ENCODE peak calls at places on chromosomes 3 and 15, in eight cellular contexts. F is endothelial cell of umbilical vein, O is GM04504, M is NCI-H446, G is SJSA1, Y is GM12865, I is astrocyte of the spinal cord, D is NCI-H146. N is an unnamed sample.

GRCh38 chr3:149390772-149391212 is 13.3 kb upstream of the TM4SF1 start:
- DNase-seq in D (no peak), M (no peak), I (no peak), F (peak), O (no peak), G (no peak), Y (no peak), N (no peak)

GRCh38 chr3:47340866-47341265 is 40.0 kb upstream of the PTPN23 start:
- DNase-seq in Y (no peak), D (no peak), M (no peak), I (no peak), F (no peak), O (no peak), G (no peak), N (no peak)

GRCh38 chr3:189908646-189909045 is 212.1 kb downstream of the P3H2 start:
- DNase-seq in Y (no peak), D (no peak), M (no peak), G (peak), O (peak), I (peak), F (peak), N (no peak)

GRCh38 chr3:150439657-150440056 is 31.6 kb downstream of the TSC22D2 start:
- DNase-seq in D (no peak), G (no peak), I (no peak), O (no peak), M (no peak), F (no peak), Y (no peak), N (no peak)

GRCh38 chr3:147939425-147940196 is 530.4 kb downstream of the ZIC1 start:
- DNase-seq in F (no peak), I (peak), D (no peak), G (no peak), Y (no peak), M (no peak), O (no peak), N (no peak)

GRCh38 chr3:127037423-127037841 is 54.5 kb downstream of the PLXNA1 start:
- DNase-seq in M (no peak), I (no peak), O (no peak), F (no peak), G (no peak), Y (no peak), D (no peak), N (no peak)

GRCh38 chr3:59257506-59257905 is 207.7 kb upstream of the CFAP20DC start:
- DNase-seq in D (no peak), I (no peak), O (no peak), G (no peak), M (no peak), Y (no peak), F (no peak), N (no peak)

GRCh38 chr3:195042741-195043611 is 228.0 kb downstream of the XXYLT1 start:
- DNase-seq in Y (no peak), G (no peak), F (no peak), M (no peak), D (no peak), O (no peak), I (no peak), N (no peak)

GRCh38 chr15:99442268-99442897 is 123.4 kb upstream of the MEF2A start:
- DNase-seq in O (peak), M (peak), G (peak), D (no peak), F (peak), Y (no peak), I (peak), N (no peak)

GRCh38 chr3:109081746-109082510 is 36.0 kb downstream of the MORC1 start:
- DNase-seq in G (peak), O (peak), I (peak), Y (peak), M (peak), F (peak), D (peak), N (peak)

GRCh38 chr15:38316311-38316710 is 63.7 kb downstream of the SPRED1 start:
- DNase-seq in D (no peak), G (no peak), I (no peak), Y (no peak), O (no peak), M (no peak), F (no peak), N (no peak)

GRCh38 chr3:99895706-99896441 is 78.2 kb downstream of the CMSS1 start:
- DNase-seq in O (peak), Y (no peak), I (peak), F (peak), G (peak), M (peak), D (peak), N (no peak)

GRCh38 chr15:41564286-41564959 is 5.4 kb downstream of the TYRO3 start:
- DNase-seq in M (no peak), Y (no peak), O (no peak), G (no peak), I (peak), D (peak), F (no peak), N (no peak)

GRCh38 chr3:53645754-53646153 is 151.3 kb downstream of the CACNA1D start:
- DNase-seq in M (no peak), Y (no peak), I (no peak), O (no peak), D (no peak), G (no peak), F (no peak), N (no peak)

GRCh38 chr15:52466134-52466701 is 62.5 kb downstream of the MYO5A start:
- DNase-seq in I (no peak), G (no peak), O (no peak), D (no peak), F (no peak), Y (peak), M (no peak), N (peak)

GRCh38 chr15:62769604-62770003 is 272.9 kb upstream of the TPM1 start:
- DNase-seq in O (peak), F (no peak), G (peak), Y (no peak), M (no peak), D (no peak), I (peak), N (no peak)

GRCh38 chr15:36632196-36632595 is 52.8 kb downstream of the CDIN1 start:
- DNase-seq in G (peak), O (peak), M (no peak), F (no peak), Y (no peak), D (no peak), I (peak), N (no peak)

N was measured in RPMI8226.